ENCODE peak calls at places on chromosomes 4 and X, in seven cellular contexts. Y is neural progenitor cell, S is A549, M is ovary, F is thyroid gland, W is tibial artery, R is H9. E is an unnamed sample.

GRCh38 chrX:34656842-34657780 is at the start of gene TMEM47:
- DNase-seq in Y (peak; percentile 98), S (peak; percentile 40), M (peak; percentile 74), F (peak; percentile 79), W (peak; percentile 86), R (peak; percentile 97), E (peak; percentile 96)

GRCh38 chrX:31572396-31572795 is 500.6 kb upstream of the FTHL17 start:
- DNase-seq in Y (no peak), S (no peak), M (no peak), F (no peak), W (no peak), R (no peak), E (no peak)

GRCh38 chrX:53438174-53438831 is 4.1 kb upstream of the HSD17B10 start:
- DNase-seq in Y (no peak), S (no peak), M (no peak), F (no peak), W (no peak), R (no peak), E (no peak)

GRCh38 chrX:40945366-40945713 is 139.9 kb upstream of the USP9X start:
- DNase-seq in Y (no peak), S (peak; percentile 74), M (no peak), F (no peak), W (peak; percentile 65), R (no peak), E (peak; percentile 85)

GRCh38 chr4:151709587-151709986 is 51.2 kb downstream of the GATB start:
- DNase-seq in Y (no peak), S (no peak), M (no peak), F (no peak), W (no peak), R (no peak), E (no peak)

GRCh38 chrX:627510-627964 is 3.1 kb upstream of the SHOX start:
- DNase-seq in Y (peak; percentile 56), S (no peak), M (no peak), F (no peak), W (no peak), R (peak; percentile 35), E (no peak)

GRCh38 chr4:102736636-102737549 is 23.9 kb downstream of the MANBA start:
- DNase-seq in Y (no peak), S (no peak), M (no peak), F (no peak), W (no peak), R (peak; percentile 62), E (no peak)

GRCh38 chr4:10639664-10640063 is 44.9 kb downstream of the CLNK start:
- DNase-seq in Y (no peak), S (no peak), M (no peak), F (no peak), W (no peak), R (no peak), E (no peak)

GRCh38 chr4:22875592-22876257 is 183.0 kb downstream of the GBA3 start:
- DNase-seq in Y (no peak), S (no peak), M (no peak), F (no peak), W (no peak), R (no peak), E (no peak)

GRCh38 chr4:25567253-25567652 is 88.4 kb upstream of the SLC34A2 start:
- DNase-seq in Y (no peak), S (no peak), M (no peak), F (no peak), W (no peak), R (no peak), E (no peak)

GRCh38 chrX:154695913-154696312 is 42.5 kb upstream of the CTAG2 start:
- DNase-seq in Y (no peak), S (no peak), M (no peak), F (no peak), W (no peak), R (no peak), E (no peak)

GRCh38 chr4:80731436-80731835 is 299.1 kb upstream of the BMP3 start:
- DNase-seq in Y (peak; percentile 26), S (no peak), M (no peak), F (no peak), W (no peak), R (no peak), E (no peak)

GRCh38 chrX:151004085-151004484 is 20.9 kb downstream of the HMGB3 start:
- DNase-seq in Y (peak; percentile 21), S (no peak), M (no peak), F (no peak), W (no peak), R (no peak), E (no peak)

GRCh38 chr4:33453436-33453835 is 2733.3 kb downstream of the PCDH7 start:
- DNase-seq in Y (no peak), S (no peak), M (no peak), F (peak; percentile 92), W (peak; percentile 41), R (no peak), E (no peak)

GRCh38 chr4:139521764-139522373 is 34.1 kb downstream of the SETD7 start:
- DNase-seq in Y (no peak), S (no peak), M (no peak), F (no peak), W (no peak), R (no peak), E (no peak)

GRCh38 chrX:47321386-47321785 is 49.0 kb upstream of the ZNF157 start:
- DNase-seq in Y (peak; percentile 92), S (no peak), M (peak; percentile 79), F (peak; percentile 76), W (peak; percentile 66), R (peak; percentile 93), E (peak; percentile 64)

GRCh38 chr4:56410247-56410646 is 23.0 kb upstream of the AASDH start:
- DNase-seq in Y (peak; percentile 83), S (peak; percentile 47), M (peak; percentile 31), F (peak; percentile 56), W (no peak), R (peak; percentile 59), E (peak; percentile 98)

GRCh38 chrX:118566359-118566758 is 70.7 kb downstream of the DOCK11 start:
- DNase-seq in Y (no peak), S (no peak), M (no peak), F (no peak), W (no peak), R (no peak), E (peak; percentile 61)

GRCh38 chrX:30951003-30951402 is 61.9 kb upstream of the TAB3 start:
- DNase-seq in Y (no peak), S (no peak), M (no peak), F (no peak), W (no peak), R (no peak), E (no peak)

GRCh38 chrX:115259238-115259875 is 25.5 kb upstream of the LRCH2 start:
- DNase-seq in Y (no peak), S (no peak), M (no peak), F (no peak), W (no peak), R (no peak), E (peak; percentile 4)

GRCh38 chr4:2320152-2320551 is 58.2 kb upstream of the MXD4 start:
- DNase-seq in Y (no peak), S (no peak), M (no peak), F (no peak), W (peak; percentile 21), R (no peak), E (no peak)

GRCh38 chr4:4969298-4969697 is 50.0 kb downstream of the CYTL1 start:
- DNase-seq in Y (no peak), S (peak; percentile 15), M (no peak), F (peak; percentile 14), W (peak; percentile 89), R (no peak), E (no peak)

GRCh38 chrX:136850441-136851175 is 29.9 kb downstream of the RBMX start:
- DNase-seq in Y (no peak), S (no peak), M (no peak), F (no peak), W (no peak), R (no peak), E (peak; percentile 56)
- H3K27ac ChIP-seq in Y (no peak overlapping the region), S (no peak overlapping the region), M (no peak overlapping the region), F (no peak overlapping the region), W (no peak overlapping the region), R (no peak overlapping the region), E (no peak overlapping the region)

GRCh38 chr4:23967281-23967680 is 77.4 kb upstream of the PPARGC1A start:
- DNase-seq in Y (no peak), S (no peak), M (no peak), F (no peak), W (no peak), R (no peak), E (no peak)

GRCh38 chr4:23970193-23970850 is 80.5 kb upstream of the PPARGC1A start:
- DNase-seq in Y (no peak), S (no peak), M (no peak), F (no peak), W (no peak), R (no peak), E (peak; percentile 5)

GRCh38 chr4:23969635-23970034 is 79.8 kb upstream of the PPARGC1A start:
- DNase-seq in Y (no peak), S (no peak), M (no peak), F (no peak), W (no peak), R (no peak), E (no peak)

GRCh38 chr4:23962462-23962861 is 72.6 kb upstream of the PPARGC1A start:
- DNase-seq in Y (no peak), S (no peak), M (no peak), F (no peak), W (no peak), R (no peak), E (no peak)

GRCh38 chr4:23966720-23967119 is 76.9 kb upstream of the PPARGC1A start:
- DNase-seq in Y (peak; percentile 45), S (no peak), M (no peak), F (no peak), W (no peak), R (peak; percentile 49), E (peak; percentile 57)
- TF ChIP-seq CTCF in Y (peak; percentile 59), S (no peak), M (no peak), F (peak; percentile 32), W (no peak), R (peak; percentile 75), E (peak; percentile 45)

DNA sequence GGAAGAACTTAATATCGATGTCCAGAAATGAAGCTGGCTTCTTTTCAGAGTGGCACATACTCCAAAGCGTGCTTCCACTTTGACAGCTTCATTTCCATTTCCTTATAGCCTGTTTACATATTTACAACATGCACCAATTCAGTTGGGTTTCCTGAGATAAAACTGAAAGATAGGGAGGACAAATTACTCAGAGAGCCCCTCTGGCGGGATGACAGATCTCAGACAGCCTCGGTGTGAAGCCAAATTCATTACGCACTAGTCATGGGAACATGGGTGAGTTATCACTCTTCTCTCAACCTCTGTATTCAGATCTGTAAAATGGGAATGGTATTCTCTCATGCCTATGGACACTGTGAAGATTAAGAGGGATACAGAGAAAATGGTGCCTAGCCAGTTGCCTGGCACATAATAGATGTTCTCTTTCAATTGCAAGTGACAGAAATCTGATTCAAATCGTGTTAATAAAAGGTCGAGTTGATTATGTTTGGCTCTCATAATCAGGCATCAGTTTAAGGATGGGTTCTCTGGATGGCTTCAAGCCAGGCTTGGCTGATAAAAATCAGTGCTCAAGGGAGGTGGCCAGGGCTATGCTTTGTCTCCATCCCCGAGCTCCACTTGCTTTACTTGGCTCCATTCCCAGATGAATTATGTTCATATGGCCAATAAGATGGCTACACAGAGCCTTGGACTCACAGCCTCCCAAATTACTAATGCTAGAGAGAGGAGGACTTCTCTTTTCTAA is 132.2 kb upstream of the C1QTNF7 start:
- DNase-seq in Y (no peak), S (no peak), M (no peak), F (no peak), W (no peak), R (no peak), E (no peak)
- H3K4me1 ChIP-seq in Y (peaks cover 11% of the 10 kb centered on the region), S (no peaks in the 10 kb centered on the region), M (no peaks in the 10 kb centered on the region), F (peaks cover 5% of the 10 kb centered on the region), W (no peaks in the 10 kb centered on the region), R (peaks cover 2% of the 10 kb centered on the region), E (no peaks in the 10 kb centered on the region)

GRCh38 chr4:47837582-47838294 is at the start of gene CORIN:
- DNase-seq in Y (peak; percentile 19), S (no peak), M (no peak), F (peak; percentile 33), W (peak; percentile 63), R (peak; percentile 59), E (no peak)
- H3K27ac ChIP-seq in Y (no peak within 1 kb of the TSS), S (peak within 1 kb of the TSS; percentile 31), M (no peak within 1 kb of the TSS), F (no peak within 1 kb of the TSS), W (peak within 1 kb of the TSS; percentile 35), R (no peak within 1 kb of the TSS), E (peak within 1 kb of the TSS; percentile 92)